ENCODE peak calls at places on chromosome 1, in four cellular contexts. N, H, V and Q are unnamed samples.

GRCh38 chr1:80639777-80640533 is 1160.8 kb upstream of the ADGRL2 start:
- DNase-seq in V (no peak), N (no peak), H (no peak), Q (no peak)

GRCh38 chr1:210989949-210990348 is 144.0 kb downstream of the KCNH1 start:
- DNase-seq in V (no peak), H (no peak), N (no peak), Q (no peak)

GRCh38 chr1:43853161-43853921 is 80.3 kb upstream of the ARTN start:
- DNase-seq in H (no peak), N (no peak), V (no peak), Q (peak)

GRCh38 chr1:17046043-17046657 is 7.7 kb downstream of the SDHB start:
- DNase-seq in V (no peak), H (peak), N (peak), Q (no peak)

GRCh38 chr1:43258370-43258769 is 11.4 kb upstream of the TMEM125 start:
- DNase-seq in H (no peak), V (no peak), N (no peak), Q (no peak)

GRCh38 chr1:43979528-43980254 is 681 bp downstream of the B4GALT2 start:
- DNase-seq in N (no peak), H (no peak), V (no peak), Q (peak)

GRCh38 chr1:58782308-58783089 is 1.3 kb downstream of the JUN start:
- DNase-seq in N (no peak), V (no peak), H (peak), Q (peak)

GRCh38 chr1:234978397-234979291 is 150.0 kb downstream of the TOMM20 start:
- DNase-seq in N (no peak), V (no peak), H (no peak), Q (peak)

GRCh38 chr1:46520063-46520911 is 30.7 kb downstream of the DMBX1 start:
- DNase-seq in V (no peak), N (peak), H (no peak), Q (no peak)

GRCh38 chr1:109777436-109777835 is 13.7 kb upstream of the EPS8L3 start:
- DNase-seq in N (no peak), V (no peak), H (no peak), Q (peak)

GRCh38 chr1:220084460-220084859 is 5.1 kb downstream of the BPNT1 start:
- DNase-seq in V (no peak), H (no peak), N (no peak), Q (no peak)

GRCh38 chr1:118219438-118219837 is 34.4 kb upstream of the SPAG17 start:
- DNase-seq in V (no peak), H (no peak), N (no peak), Q (no peak)

GRCh38 chr1:50425376-50426107 is 2.3 kb upstream of the DMRTA2 start:
- DNase-seq in V (no peak), H (no peak), N (no peak), Q (no peak)

GRCh38 chr1:86594284-86594683 is 47.4 kb downstream of the CLCA4 start:
- DNase-seq in H (no peak), N (no peak), V (no peak), Q (no peak)

GRCh38 chr1:116508984-116509980 is 61.5 kb downstream of the CD58 start:
- DNase-seq in V (peak), H (no peak), N (no peak), Q (peak)

GRCh38 chr1:65232402-65233122 is 76.8 kb upstream of the DNAJC6 start:
- DNase-seq in V (no peak), H (no peak), N (no peak), Q (no peak)

GRCh38 chr1:246064891-246065290 is 442.2 kb downstream of the SMYD3 start:
- DNase-seq in V (no peak), N (no peak), H (no peak), Q (no peak)

GRCh38 chr1:18707696-18708257 is 77.1 kb downstream of the PAX7 start:
- DNase-seq in N (no peak), V (no peak), H (no peak), Q (no peak)

GRCh38 chr1:184329962-184330868 is 56.6 kb upstream of the C1orf21 start:
- DNase-seq in V (no peak), N (no peak), H (no peak), Q (peak)

GRCh38 chr1:231618588-231619256 is 7.9 kb upstream of the DISC1 start:
- DNase-seq in N (no peak), H (no peak), V (no peak), Q (no peak)

GRCh38 chr1:2593251-2593878 is 6.8 kb downstream of the PRXL2B start:
- DNase-seq in V (no peak), N (no peak), H (no peak), Q (peak)

GRCh38 chr1:235160395-235160964 is 570 bp downstream of the RBM34 start:
- DNase-seq in H (no peak), N (no peak), V (peak), Q (no peak)

GRCh38 chr1:110053557-110054428 is 16.7 kb downstream of the ALX3 start:
- DNase-seq in H (peak), V (no peak), N (peak), Q (peak)

GRCh38 chr1:11977625-11978024 is 2.6 kb upstream of the MFN2 start:
- DNase-seq in H (no peak), V (peak), N (no peak), Q (no peak)